ENCODE peak calls at places on chromosome 18, in eight cellular contexts. A is suprapubic skin, U is ovary, D is K562, Z is A549, F is tibial nerve, K is SK-N-SH, L is stomach. X is an unnamed sample.

GRCh38 chr18:10271481-10271880 is 183.0 kb upstream of the APCDD1 start:
- DNase-seq in F (no peak), A (no peak), D (no peak), U (no peak), L (no peak), K (no peak), Z (no peak), X (no peak)

GRCh38 chr18:38940863-38941531 is 1375.4 kb upstream of the CELF4 start:
- DNase-seq in U (no peak), A (no peak), D (peak), Z (peak), F (no peak), L (no peak), K (no peak), X (no peak)

GRCh38 chr18:10020176-10020575 is 106.4 kb downstream of the VAPA start:
- DNase-seq in A (no peak), D (no peak), L (no peak), K (no peak), Z (no peak), F (no peak), U (no peak), X (no peak)

GRCh38 chr18:28802546-28802945 is 625.6 kb upstream of the CDH2 start:
- DNase-seq in L (no peak), U (no peak), A (no peak), D (no peak), K (no peak), Z (no peak), F (no peak), X (no peak)

GRCh38 chr18:35852786-35853185 is 119.7 kb upstream of the RMP24 start:
- DNase-seq in A (peak), F (no peak), D (no peak), U (no peak), Z (no peak), K (no peak), L (no peak), X (no peak)

GRCh38 chr18:41444943-41445342 is 510.1 kb upstream of the PIK3C3 start:
- DNase-seq in A (no peak), Z (no peak), L (no peak), K (no peak), F (no peak), D (no peak), U (no peak), X (no peak)

GRCh38 chr18:58788971-58789797 is 75.5 kb upstream of the ZNF532 start:
- DNase-seq in A (no peak), U (peak), K (no peak), F (peak), Z (peak), L (peak), D (no peak), X (no peak)

GRCh38 chr18:55544028-55544427 is 44.0 kb downstream of the TCF4 start:
- DNase-seq in D (no peak), F (no peak), U (no peak), L (no peak), K (peak), A (no peak), Z (no peak), X (no peak)

GRCh38 chr18:36448384-36449290 is 151.1 kb downstream of the FHOD3 start:
- DNase-seq in A (no peak), L (no peak), F (no peak), D (no peak), K (no peak), U (no peak), Z (no peak), X (no peak)

GRCh38 chr18:62071071-62071470 is 115.8 kb downstream of the PIGN start:
- DNase-seq in F (no peak), L (no peak), U (no peak), Z (no peak), D (no peak), A (no peak), K (no peak), X (no peak)

GRCh38 chr18:36381075-36381474 is 83.6 kb downstream of the FHOD3 start:
- DNase-seq in F (no peak), K (no peak), L (no peak), Z (no peak), A (no peak), D (no peak), U (no peak), X (no peak)

GRCh38 chr18:5992381-5992780 is 97.1 kb upstream of the TMEM200C start:
- DNase-seq in U (no peak), A (no peak), D (no peak), F (no peak), K (no peak), L (no peak), Z (no peak), X (no peak)

GRCh38 chr18:34729264-34729663 is 19.2 kb downstream of the DTNA start:
- DNase-seq in U (no peak), F (no peak), Z (peak), A (no peak), D (no peak), K (peak), L (no peak), X (peak)

GRCh38 chr18:37270046-37270665 is 295.4 kb downstream of the CELF4 start:
- DNase-seq in A (no peak), L (peak), D (peak), F (peak), K (no peak), Z (no peak), U (peak), X (no peak)

GRCh38 chr18:46485675-46486200 is 171.3 kb downstream of the LOXHD1 start:
- DNase-seq in A (no peak), K (no peak), U (no peak), F (no peak), D (no peak), Z (no peak), L (no peak), X (no peak)

GRCh38 chr18:61352611-61353010 is 19.4 kb downstream of the CDH20 start:
- DNase-seq in L (no peak), D (no peak), A (no peak), K (no peak), Z (no peak), F (no peak), U (no peak), X (no peak)

GRCh38 chr18:40651163-40651562 is 1303.9 kb upstream of the PIK3C3 start:
- DNase-seq in Z (no peak), D (no peak), F (no peak), U (no peak), A (no peak), L (no peak), K (no peak), X (no peak)

GRCh38 chr18:63427566-63427965 is 5.3 kb upstream of the VPS4B start:
- DNase-seq in K (no peak), A (no peak), D (peak), U (no peak), L (no peak), F (no peak), Z (no peak), X (peak)

GRCh38 chr18:29225351-29225750 is 1048.4 kb upstream of the CDH2 start:
- DNase-seq in L (no peak), Z (no peak), U (no peak), D (no peak), K (no peak), A (no peak), F (no peak), X (no peak)

DNA sequence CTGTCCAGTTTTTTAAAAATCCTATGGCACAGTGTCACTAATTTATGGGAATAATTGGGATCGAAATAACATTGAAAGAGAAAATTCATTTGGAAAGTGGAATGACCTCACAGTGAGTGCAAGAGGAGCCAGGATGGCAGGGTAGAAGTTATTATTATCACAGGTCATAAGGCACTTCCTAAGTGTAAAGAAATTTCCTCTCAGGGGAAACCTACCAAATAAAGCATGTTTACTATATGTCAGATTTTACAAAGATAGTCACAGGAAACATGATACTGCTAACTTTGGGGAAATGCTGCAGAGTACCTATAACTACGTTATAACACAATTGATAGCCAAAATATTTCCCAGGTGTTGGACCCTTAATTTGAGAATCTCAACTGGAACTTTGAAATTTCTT is 226.3 kb upstream of the SMAD7 start:
- DNase-seq in L (no peak), Z (no peak), F (no peak), U (no peak), K (no peak), D (no peak), A (no peak), X (no peak)
- H3K27ac ChIP-seq in L (no peak), Z (no peak), F (no peak), U (no peak), K (peak), D (no peak), A (no peak), X (no peak)

DNA sequence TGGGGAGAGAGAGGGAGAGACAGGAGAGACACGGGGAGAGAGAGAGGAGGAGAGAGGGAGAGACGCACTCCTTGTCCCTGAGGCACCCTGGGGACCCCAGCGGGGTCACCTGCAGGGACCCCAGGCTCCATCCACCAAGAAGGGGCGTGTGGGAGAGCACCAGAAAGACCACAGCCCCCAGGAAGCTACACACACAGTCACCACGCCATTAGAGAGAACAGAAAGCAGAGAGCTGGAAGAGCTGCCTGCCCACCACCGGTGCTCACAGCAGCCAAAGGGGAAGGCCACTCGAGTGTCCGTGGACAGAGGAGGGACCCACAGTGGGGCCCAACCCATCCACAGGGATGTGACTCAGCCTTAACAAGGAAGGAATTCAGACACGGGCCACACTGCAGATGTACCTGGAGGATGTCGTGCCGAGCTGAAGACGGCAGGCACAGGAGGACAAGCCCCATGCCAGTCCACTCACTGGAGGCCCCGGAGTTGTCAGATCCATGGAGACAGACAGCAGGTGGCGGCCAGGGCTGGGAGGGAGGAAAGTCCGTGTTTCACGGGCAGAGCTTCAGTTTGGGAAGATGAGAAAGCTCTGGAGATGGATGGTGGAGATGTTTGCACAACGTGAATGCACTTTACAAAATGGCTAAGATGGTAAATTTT is 11.5 kb upstream of the NFATC1 start:
- DNase-seq in D (no peak), U (no peak), L (no peak), F (no peak), Z (no peak), A (no peak), K (peak), X (no peak)
- TF ChIP-seq EP300 in D (no peak), U (no peak), L (no peak), F (no peak), Z (no peak), A (no peak), K (no peak), X (no peak)

GRCh38 chr18:12741351-12741750 is 38.5 kb downstream of the PSMG2 start:
- DNase-seq in L (no peak), A (no peak), U (no peak), Z (peak), K (peak), D (no peak), F (no peak), X (no peak)

GRCh38 chr18:12742453-12742852 is 39.6 kb downstream of the PSMG2 start:
- DNase-seq in F (no peak), D (no peak), L (no peak), U (no peak), K (no peak), A (no peak), Z (peak), X (no peak)

GRCh38 chr18:12737243-12737902 is 34.5 kb downstream of the PSMG2 start:
- DNase-seq in F (no peak), U (no peak), Z (no peak), K (no peak), D (no peak), A (no peak), L (no peak), X (no peak)
- TF ChIP-seq CTCF in F (no peak), U (no peak), Z (no peak), K (no peak), D (no peak), A (no peak), L (no peak), X (no peak)

GRCh38 chr18:79576686-79577351 is 102.8 kb upstream of the CTDP1 start:
- DNase-seq in K (no peak), D (no peak), U (peak), L (peak), Z (no peak), F (no peak), A (peak), X (peak)
- H3K27ac ChIP-seq in K (no peak), D (no peak), U (peak), L (peak), Z (no peak), F (peak), A (peak), X (peak)

X was measured in transverse colon.